ENCODE peak calls at places on chromosomes 11 and 22, in seven cellular contexts. K, Q, O, P, V, R and A are unnamed samples.

GRCh38 chr11:75719089-75719638 is 1.5 kb downstream of the MOGAT2 start:
- DNase-seq in V (no peak), O (peak; percentile 30), K (peak; percentile 38), R (no peak), Q (no peak), P (no peak), A (no peak)

GRCh38 chr11:44949160-44950035 is 1.3 kb downstream of the TP53I11 start:
- DNase-seq in O (no peak), Q (no peak), K (peak; percentile 68), R (no peak), P (peak; percentile 68), V (peak; percentile 30), A (no peak)

GRCh38 chr11:69654660-69655478 is 13.9 kb downstream of the CCND1 start:
- DNase-seq in P (peak; percentile 95), Q (peak; percentile 29), K (no peak), O (no peak), R (peak; percentile 57), V (no peak), A (peak; percentile 7)

GRCh38 chr11:2122222-2122906 is 16.8 kb downstream of the IGF2 start:
- DNase-seq in R (no peak), Q (peak; percentile 31), K (no peak), P (no peak), O (no peak), V (no peak), A (no peak)

GRCh38 chr11:1653541-1654387 is 24.2 kb downstream of the KRTAP5-5 start:
- DNase-seq in R (no peak), V (no peak), K (no peak), P (no peak), O (no peak), Q (no peak), A (no peak)

GRCh38 chr22:36026741-36027140 is 1.9 kb downstream of the RBFOX2 start:
- DNase-seq in P (no peak), V (no peak), R (no peak), O (no peak), K (no peak), Q (no peak), A (no peak)

GRCh38 chr22:37425800-37426531 is 1.3 kb downstream of the ELFN2 start:
- DNase-seq in P (peak; percentile 22), K (no peak), R (no peak), O (no peak), V (no peak), Q (no peak), A (no peak)

GRCh38 chr22:45262195-45262930 is 21.7 kb upstream of the KIAA0930 start:
- DNase-seq in P (no peak), K (no peak), R (no peak), V (no peak), O (no peak), Q (no peak), A (no peak)

GRCh38 chr11:93498099-93499040 is 44.8 kb downstream of the SMCO4 start:
- DNase-seq in V (no peak), O (no peak), K (no peak), Q (no peak), P (peak; percentile 6), R (no peak), A (no peak)

GRCh38 chr11:92046103-92046502 is 178.5 kb upstream of the FAT3 start:
- DNase-seq in V (no peak), O (no peak), Q (no peak), P (no peak), R (no peak), K (no peak), A (no peak)

GRCh38 chr11:2206291-2206690 is 34.7 kb upstream of the TH start:
- DNase-seq in K (no peak), O (peak; percentile 17), V (no peak), Q (no peak), P (no peak), R (peak; percentile 45), A (no peak)

GRCh38 chr11:116730241-116730561 is 42.6 kb downstream of the BUD13 start:
- DNase-seq in O (no peak), V (no peak), R (no peak), P (no peak), K (no peak), Q (peak; percentile 28), A (no peak)

GRCh38 chr22:17201285-17201945 is 17.8 kb downstream of the ADA2 start:
- DNase-seq in K (no peak), P (peak; percentile 16), V (peak; percentile 30), Q (no peak), O (no peak), R (no peak), A (no peak)

GRCh38 chr11:93194673-93195291 is 3.0 kb downstream of the SLC36A4 start:
- DNase-seq in O (no peak), R (no peak), P (no peak), K (no peak), Q (no peak), V (no peak), A (no peak)

GRCh38 chr11:16049611-16050010 is 306.7 kb downstream of the SOX6 start:
- DNase-seq in K (no peak), Q (no peak), R (no peak), P (no peak), V (no peak), O (no peak), A (no peak)

GRCh38 chr11:119615003-119615878 is 113.8 kb downstream of the NECTIN1 start:
- DNase-seq in O (no peak), P (peak; percentile 56), Q (no peak), R (no peak), K (no peak), V (no peak), A (peak; percentile 28)

GRCh38 chr22:43066134-43066533 is 23.1 kb downstream of the TTLL1 start:
- DNase-seq in V (no peak), R (no peak), O (no peak), K (no peak), P (no peak), Q (no peak), A (no peak)

GRCh38 chr11:58780578-58780977 is 48.8 kb upstream of the GLYAT start:
- DNase-seq in K (no peak), V (no peak), Q (no peak), P (no peak), O (no peak), R (no peak), A (no peak)

GRCh38 chr22:32469799-32470212 is 4.8 kb upstream of the FBXO7 start:
- DNase-seq in P (peak; percentile 60), K (peak; percentile 10), V (peak; percentile 62), R (peak; percentile 75), Q (no peak), O (no peak), A (no peak)

GRCh38 chr11:64829536-64830251 is 14.8 kb downstream of the CDC42BPG start:
- DNase-seq in V (no peak), Q (no peak), O (no peak), R (no peak), K (no peak), P (no peak), A (no peak)

GRCh38 chr11:112644410-112645131 is 316.6 kb upstream of the NCAM1 start:
- DNase-seq in Q (no peak), O (no peak), K (no peak), V (no peak), R (no peak), P (no peak), A (no peak)

GRCh38 chr22:35022291-35022690 is 43.7 kb upstream of the ISX start:
- DNase-seq in K (no peak), R (no peak), O (no peak), V (no peak), Q (no peak), P (no peak), A (no peak)

GRCh38 chr22:39664485-39665200 is 94.1 kb downstream of the CACNA1I start:
- DNase-seq in R (no peak), V (peak; percentile 76), K (peak; percentile 24), O (no peak), P (no peak), Q (no peak), A (no peak)

GRCh38 chr11:93718057-93718563 is 23.2 kb downstream of the TAF1D start:
- DNase-seq in R (no peak), P (no peak), V (peak; percentile 84), K (no peak), O (no peak), Q (no peak), A (no peak)

GRCh38 chr11:125435461-125436238 is 60.4 kb downstream of the FEZ1 start:
- DNase-seq in K (no peak), R (no peak), P (no peak), V (peak; percentile 48), Q (no peak), O (no peak), A (no peak)

GRCh38 chr11:7303146-7303545 is 51.4 kb downstream of the SYT9 start:
- DNase-seq in O (no peak), K (no peak), R (no peak), V (no peak), P (no peak), Q (no peak), A (no peak)

GRCh38 chr11:7299393-7299792 is 47.7 kb downstream of the SYT9 start:
- DNase-seq in V (no peak), O (no peak), P (no peak), R (no peak), K (no peak), Q (no peak), A (no peak)

DNA sequence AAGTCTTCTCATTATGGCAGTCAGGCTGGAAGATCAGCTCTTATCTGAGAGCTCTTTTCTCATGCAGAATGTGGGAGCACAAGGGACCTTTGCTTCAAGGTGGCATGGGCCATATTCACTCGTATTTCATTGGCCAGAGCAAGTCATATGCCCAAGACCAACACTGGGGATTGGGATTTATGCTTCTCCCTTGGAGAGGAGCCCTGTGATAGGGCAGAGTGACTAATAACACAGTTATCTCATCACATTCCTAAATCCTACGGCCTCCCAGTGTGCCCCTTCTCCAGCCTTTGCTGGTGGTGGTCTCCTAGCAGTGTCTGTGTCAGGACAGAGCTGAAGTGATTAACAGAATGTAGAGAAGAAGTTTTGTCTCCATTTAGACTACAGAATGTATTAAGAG is 48.6 kb downstream of the SYT9 start:
- DNase-seq in V (no peak), P (no peak), O (no peak), R (no peak), K (no peak), Q (no peak), A (no peak)
- TF ChIP-seq EP300 in V (no peak), P (no peak), O (no peak), R (no peak), K (no peak), Q (no peak), A (no peak)

GRCh38 chr11:121520243-121521144 is 67.7 kb upstream of the SORL1-AS1 start:
- DNase-seq in V (no peak), K (no peak), Q (no peak), R (no peak), O (no peak), P (no peak), A (no peak)
- TF ChIP-seq EP300 in V (no peak), K (no peak), Q (no peak), R (no peak), O (no peak), P (no peak), A (no peak)

GRCh38 chr11:28627690-28628255 is 519.6 kb downstream of the METTL15 start:
- DNase-seq in Q (no peak), O (no peak), K (no peak), R (no peak), P (no peak), V (no peak), A (no peak)
- TF ChIP-seq EP300 in Q (no peak), O (no peak), K (no peak), R (no peak), P (no peak), V (no peak), A (no peak)

DNA sequence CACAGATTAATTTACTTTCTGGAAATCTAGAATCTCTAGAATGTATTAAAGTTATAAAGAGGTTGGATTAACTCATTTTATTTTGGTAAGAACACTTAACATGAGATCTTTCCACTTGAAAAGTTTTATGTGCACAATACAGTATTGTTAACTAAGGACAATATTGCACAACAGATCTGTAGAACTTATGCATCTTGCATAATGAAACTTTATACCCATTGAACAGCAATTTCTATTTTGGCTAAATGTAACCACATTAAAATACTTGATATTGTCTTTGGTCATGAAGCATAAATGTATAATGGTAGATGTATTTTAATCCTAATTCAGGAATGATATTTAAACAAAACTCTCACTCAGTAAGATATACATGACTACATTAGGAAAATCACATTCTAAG is 203.8 kb downstream of the SNX19 start:
- DNase-seq in Q (no peak), R (no peak), K (no peak), P (no peak), O (no peak), V (no peak), A (no peak)
- TF ChIP-seq EP300 in Q (no peak), R (no peak), K (no peak), P (no peak), O (no peak), V (no peak), A (no peak)